ENCODE peak calls at places on chromosomes 5 and 9, in ten cellular contexts. A is ovary, X is cardiac fibroblast, M is brain microvascular endothelial cell, K is IMR-90, E is tibial nerve, Z is mucosa of descending colon, U is tibial artery, W is AG10803, B is fibroblast of pulmonary artery. D is an unnamed sample.

GRCh38 chr5:59065551-59065950 is 482.7 kb downstream of the RAB3C start:
- DNase-seq in A (no peak), X (no peak), M (no peak), K (peak), E (no peak), Z (no peak), U (no peak), W (peak), B (peak), D (no peak)

GRCh38 chr9:6715755-6716643 is 41.8 kb upstream of the KDM4C start:
- DNase-seq in A (peak), X (peak), M (peak), K (no peak), E (no peak), Z (peak), U (peak), W (peak), B (peak), D (peak)

GRCh38 chr5:79418276-79418675 is 95.7 kb downstream of the HOMER1 start:
- DNase-seq in A (no peak), X (peak), M (peak), K (no peak), E (no peak), Z (no peak), U (no peak), W (no peak), B (no peak), D (no peak)

GRCh38 chr5:73282923-73283322 is 109.9 kb downstream of the TMEM174 start:
- DNase-seq in A (no peak), X (no peak), M (no peak), K (no peak), E (no peak), Z (no peak), U (no peak), W (no peak), B (no peak), D (no peak)

GRCh38 chr9:95137587-95138145 is 179.8 kb downstream of the FANCC start:
- DNase-seq in A (no peak), X (no peak), M (no peak), K (no peak), E (no peak), Z (no peak), U (no peak), W (no peak), B (no peak), D (no peak)

GRCh38 chr9:137371521-137371941 is 51.4 kb downstream of the EXD3 start:
- DNase-seq in A (peak), X (no peak), M (no peak), K (no peak), E (no peak), Z (no peak), U (no peak), W (no peak), B (no peak), D (no peak)

GRCh38 chr9:130661461-130662098 is 2.8 kb upstream of the PRDM12 start:
- DNase-seq in A (no peak), X (no peak), M (no peak), K (no peak), E (no peak), Z (no peak), U (no peak), W (no peak), B (no peak), D (no peak)

GRCh38 chr5:177478711-177479646 is 5.5 kb upstream of the DBN1 start:
- DNase-seq in A (peak), X (peak), M (peak), K (peak), E (peak), Z (peak), U (peak), W (peak), B (peak), D (peak)

GRCh38 chr5:111461261-111461671 is 51.1 kb downstream of the STARD4 start:
- DNase-seq in A (no peak), X (peak), M (peak), K (peak), E (no peak), Z (no peak), U (no peak), W (no peak), B (peak), D (no peak)

GRCh38 chr5:9698125-9698848 is 68.1 kb upstream of the TAS2R1 start:
- DNase-seq in A (no peak), X (peak), M (peak), K (peak), E (no peak), Z (no peak), U (no peak), W (peak), B (peak), D (no peak)

GRCh38 chr9:130555968-130556367 is 23.4 kb upstream of the FUBP3 start:
- DNase-seq in A (no peak), X (no peak), M (no peak), K (no peak), E (no peak), Z (no peak), U (no peak), W (peak), B (peak), D (no peak)

GRCh38 chr9:81844131-81844567 is 84.1 kb upstream of the SPATA31D4 start:
- DNase-seq in A (no peak), X (no peak), M (no peak), K (no peak), E (no peak), Z (no peak), U (no peak), W (no peak), B (no peak), D (no peak)

GRCh38 chr5:145797336-145797735 is 37.8 kb downstream of the PRELID2 start:
- DNase-seq in A (no peak), X (peak), M (peak), K (peak), E (no peak), Z (no peak), U (no peak), W (peak), B (peak), D (no peak)

GRCh38 chr5:5632678-5633077 is 210.2 kb downstream of the ICE1 start:
- DNase-seq in A (no peak), X (no peak), M (no peak), K (no peak), E (no peak), Z (no peak), U (no peak), W (no peak), B (no peak), D (no peak)

GRCh38 chr9:75712690-75713089 is 177.8 kb upstream of the PCSK5 start:
- DNase-seq in A (no peak), X (no peak), M (peak), K (no peak), E (no peak), Z (no peak), U (no peak), W (no peak), B (no peak), D (no peak)

GRCh38 chr5:179121667-179122111 is 61.5 kb downstream of the ZNF354C start:
- DNase-seq in A (no peak), X (no peak), M (no peak), K (no peak), E (no peak), Z (no peak), U (peak), W (no peak), B (no peak), D (no peak)

GRCh38 chr5:126778675-126779403 is 1.9 kb downstream of the LMNB1 start:
- DNase-seq in A (no peak), X (peak), M (no peak), K (no peak), E (no peak), Z (no peak), U (no peak), W (no peak), B (no peak), D (no peak)

GRCh38 chr9:136686794-136687711 is at the start of gene AGPAT2:
- DNase-seq in A (peak), X (peak), M (no peak), K (peak), E (peak), Z (peak), U (peak), W (peak), B (no peak), D (peak)

GRCh38 chr5:78787763-78788162 is 139.2 kb upstream of the LHFPL2 start:
- DNase-seq in A (no peak), X (peak), M (no peak), K (no peak), E (peak), Z (no peak), U (no peak), W (no peak), B (peak), D (no peak)

GRCh38 chr9:70835323-70835722 is 286.1 kb downstream of the TRPM3 start:
- DNase-seq in A (no peak), X (peak), M (no peak), K (no peak), E (no peak), Z (no peak), U (no peak), W (no peak), B (peak), D (no peak)

GRCh38 chr5:59445741-59446140 is 447.8 kb downstream of the PDE4D start:
- DNase-seq in A (no peak), X (no peak), M (no peak), K (no peak), E (no peak), Z (no peak), U (no peak), W (no peak), B (no peak), D (no peak)

GRCh38 chr9:83449981-83450380 is 88.2 kb downstream of the FRMD3 start:
- DNase-seq in A (no peak), X (no peak), M (no peak), K (no peak), E (no peak), Z (no peak), U (no peak), W (no peak), B (no peak), D (no peak)

GRCh38 chr5:149314571-149315111 is 30.7 kb upstream of the GRPEL2 start:
- DNase-seq in A (no peak), X (no peak), M (no peak), K (no peak), E (no peak), Z (no peak), U (no peak), W (no peak), B (no peak), D (no peak)

GRCh38 chr5:22505891-22506290 is 347.3 kb downstream of the CDH12 start:
- DNase-seq in A (no peak), X (no peak), M (no peak), K (no peak), E (no peak), Z (no peak), U (no peak), W (no peak), B (no peak), D (no peak)

GRCh38 chr9:123368023-123368422 is 12.0 kb downstream of the CRB2 start:
- DNase-seq in A (no peak), X (no peak), M (no peak), K (no peak), E (no peak), Z (no peak), U (no peak), W (no peak), B (no peak), D (no peak)

GRCh38 chr9:123364241-123364824 is 8.3 kb downstream of the CRB2 start:
- DNase-seq in A (peak), X (peak), M (peak), K (peak), E (no peak), Z (no peak), U (no peak), W (peak), B (peak), D (no peak)

GRCh38 chr9:123362856-123363255 is 6.9 kb downstream of the CRB2 start:
- DNase-seq in A (no peak), X (no peak), M (no peak), K (no peak), E (no peak), Z (no peak), U (no peak), W (no peak), B (no peak), D (no peak)

GRCh38 chr9:123365881-123366528 is 10.0 kb downstream of the CRB2 start:
- DNase-seq in A (no peak), X (no peak), M (no peak), K (no peak), E (no peak), Z (no peak), U (no peak), W (no peak), B (no peak), D (no peak)

DNA sequence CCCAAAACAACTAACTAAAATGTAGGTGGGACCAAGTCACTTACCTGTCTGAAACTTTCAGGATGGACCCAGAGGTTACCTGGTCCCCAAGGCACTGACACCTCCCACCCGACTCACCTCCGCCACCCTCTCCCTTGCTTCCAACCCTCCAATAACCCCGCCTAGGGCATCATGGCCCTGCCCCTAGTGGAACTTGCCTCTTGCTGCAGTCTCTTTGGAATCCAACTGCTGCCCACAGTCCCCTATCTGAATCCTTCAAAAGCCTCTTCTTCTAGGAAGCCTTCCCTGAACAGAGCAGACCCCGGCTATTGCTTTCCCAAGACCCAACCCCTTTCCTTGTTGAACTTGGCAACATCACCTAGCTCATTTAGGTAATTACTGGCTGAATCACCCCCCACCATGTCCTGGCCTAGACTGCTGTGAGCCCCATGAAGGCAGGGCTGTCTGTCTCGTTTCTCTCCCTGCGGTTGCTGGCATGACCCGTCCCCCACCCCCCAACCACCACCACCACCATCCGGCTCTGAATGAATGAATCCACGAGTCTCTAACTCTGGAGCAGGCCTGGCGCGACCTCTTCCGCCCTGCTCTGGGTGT is 9.4 kb downstream of the CRB2 start:
- DNase-seq in A (no peak), X (no peak), M (no peak), K (no peak), E (no peak), Z (no peak), U (no peak), W (no peak), B (no peak), D (no peak)
- TF ChIP-seq CTCF in A (no peak), X (peak), M (peak), K (no peak), E (no peak), Z (no peak), U (no peak), W (peak), B (peak), D (peak)

GRCh38 chr5:151264113-151264512 is 11.1 kb downstream of the GM2A start:
- DNase-seq in A (no peak), X (peak), M (peak), K (peak), E (no peak), Z (no peak), U (no peak), W (peak), B (peak), D (peak)
- TF ChIP-seq CTCF in A (no peak), X (peak), M (peak), K (no peak), E (no peak), Z (no peak), U (no peak), W (no peak), B (no peak), D (no peak)

GRCh38 chr9:21155501-21155900 is 11.0 kb downstream of the IFNA21 start:
- DNase-seq in A (no peak), X (no peak), M (peak), K (no peak), E (no peak), Z (no peak), U (no peak), W (no peak), B (peak), D (no peak)

DNA sequence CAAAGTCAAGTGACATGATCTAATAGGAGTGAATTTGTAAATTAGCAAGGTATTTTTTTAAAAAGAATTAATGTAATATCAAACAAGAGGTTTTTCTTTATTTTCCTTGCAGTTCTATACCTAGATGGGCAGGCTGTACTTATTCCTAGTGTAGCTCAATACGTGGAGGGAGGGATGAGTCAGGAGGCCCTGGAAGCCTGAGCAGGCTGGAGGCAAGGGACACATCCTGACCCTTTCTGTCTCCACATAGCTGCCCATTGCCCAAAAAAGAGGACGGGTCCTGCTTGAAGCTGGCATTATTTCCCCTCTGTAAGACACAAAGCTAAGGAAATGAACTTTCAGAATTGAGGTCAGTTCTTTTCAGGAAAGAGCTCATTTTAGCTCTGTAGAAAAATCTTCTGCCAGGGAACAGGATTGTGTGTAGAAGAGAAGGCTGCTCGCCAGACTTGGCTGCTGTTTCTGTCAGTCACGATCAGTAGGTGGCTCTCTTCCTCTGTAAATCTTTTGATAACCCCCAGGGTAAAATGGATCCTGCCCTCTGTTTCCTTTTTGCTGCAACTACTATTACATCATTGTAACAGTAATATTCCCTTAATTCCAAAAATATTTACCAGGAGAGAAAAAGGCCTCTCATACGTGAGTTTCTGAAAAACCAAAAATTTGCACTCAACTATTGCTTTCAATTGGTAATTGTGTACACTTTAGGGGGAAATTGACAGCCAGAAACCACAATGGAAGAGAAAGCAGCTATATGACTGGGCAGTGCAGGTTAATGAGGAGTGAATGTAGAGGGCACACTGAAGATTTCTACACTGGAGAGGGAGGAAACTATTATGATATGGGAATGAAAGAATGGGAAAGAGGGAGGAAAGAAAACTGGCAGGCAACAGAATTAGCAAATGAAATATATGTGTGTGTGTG is 12.3 kb upstream of the IFNW1 start:
- DNase-seq in A (no peak), X (peak), M (peak), K (peak), E (peak), Z (peak), U (no peak), W (no peak), B (peak), D (no peak)
- TF ChIP-seq CTCF in A (no peak), X (no peak), M (peak), K (no peak), E (no peak), Z (no peak), U (no peak), W (no peak), B (no peak), D (peak)

DNA sequence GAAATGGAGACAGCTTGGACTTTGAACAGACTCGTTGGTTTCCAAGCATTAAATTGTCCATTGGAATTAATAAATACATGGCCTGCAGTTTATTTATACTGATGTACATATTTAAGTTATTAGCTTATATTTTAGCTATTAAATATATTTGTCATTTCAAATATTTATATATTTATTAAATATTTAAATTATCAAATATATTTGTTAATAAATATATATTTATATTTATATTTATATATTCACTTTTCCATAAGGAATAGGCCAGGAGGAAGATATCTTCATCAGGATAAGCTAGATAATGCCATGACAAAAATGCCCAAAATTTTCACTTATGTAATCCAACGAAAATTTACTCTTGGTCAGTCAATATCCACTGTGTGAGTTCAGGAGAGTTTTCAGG is 229.9 kb downstream of the ZNF608 start:
- DNase-seq in A (no peak), X (no peak), M (no peak), K (no peak), E (no peak), Z (no peak), U (no peak), W (no peak), B (no peak), D (no peak)
- TF ChIP-seq CTCF in A (no peak), X (no peak), M (no peak), K (no peak), E (no peak), Z (no peak), U (no peak), W (no peak), B (no peak), D (no peak)